ENCODE peak calls at places on chromosomes 12 and 14, in four cellular contexts. One of them, this sample, is unnamed. For H3K4me1, the result is how much of the 10 kb centered on the place peaks cover.

GRCh38 chr12:92624236-92624635 is 78.6 kb upstream of the PLEKHG7 start:
- DNase-seq in CD8-positive, alpha-beta T cell: no peak
- DNase-seq in psoas muscle: no peak
- DNase-seq in OCI-LY7: no peak
- DNase-seq in this sample: no peak

GRCh38 chr12:11773889-11774677 is 124.6 kb downstream of the ETV6 start:
- DNase-seq in CD8-positive, alpha-beta T cell: no peak
- DNase-seq in psoas muscle: no peak
- DNase-seq in OCI-LY7: no peak
- DNase-seq in this sample: no peak

GRCh38 chr12:109763201-109763841 is 49.7 kb downstream of the FAM222A start:
- DNase-seq in CD8-positive, alpha-beta T cell: peak
- DNase-seq in psoas muscle: no peak
- DNase-seq in OCI-LY7: no peak
- DNase-seq in this sample: no peak

GRCh38 chr14:52703225-52703624 is 3.8 kb upstream of the PSMC6 start:
- DNase-seq in CD8-positive, alpha-beta T cell: no peak
- DNase-seq in psoas muscle: peak
- DNase-seq in OCI-LY7: no peak
- DNase-seq in this sample: no peak

GRCh38 chr12:6335451-6336078 is 6.3 kb downstream of the TNFRSF1A start:
- DNase-seq in CD8-positive, alpha-beta T cell: peak
- DNase-seq in psoas muscle: peak
- DNase-seq in OCI-LY7: peak
- DNase-seq in this sample: peak

GRCh38 chr12:104588048-104588942 is 131.5 kb downstream of the CHST11 start:
- DNase-seq in CD8-positive, alpha-beta T cell: no peak
- DNase-seq in psoas muscle: no peak
- DNase-seq in OCI-LY7: no peak
- DNase-seq in this sample: no peak

GRCh38 chr12:67716817-67717216 is 68.3 kb downstream of the DYRK2 start:
- DNase-seq in CD8-positive, alpha-beta T cell: no peak
- DNase-seq in psoas muscle: no peak
- DNase-seq in OCI-LY7: no peak
- DNase-seq in this sample: no peak

GRCh38 chr12:25979563-25979962 is 21.1 kb downstream of the RASSF8 start:
- DNase-seq in CD8-positive, alpha-beta T cell: no peak
- DNase-seq in psoas muscle: no peak
- DNase-seq in OCI-LY7: no peak
- DNase-seq in this sample: no peak

GRCh38 chr12:49461221-49461620 is 77.6 kb upstream of the KCNH3 start:
- DNase-seq in CD8-positive, alpha-beta T cell: no peak
- DNase-seq in psoas muscle: no peak
- DNase-seq in OCI-LY7: no peak
- DNase-seq in this sample: no peak

GRCh38 chr12:118853634-118854033 is 127.7 kb upstream of the SRRM4 start:
- DNase-seq in CD8-positive, alpha-beta T cell: no peak
- DNase-seq in psoas muscle: no peak
- DNase-seq in OCI-LY7: peak
- DNase-seq in this sample: no peak

GRCh38 chr14:68113328-68113930 is 293.9 kb downstream of the RAD51B start:
- DNase-seq in CD8-positive, alpha-beta T cell: no peak
- DNase-seq in psoas muscle: no peak
- DNase-seq in OCI-LY7: no peak
- DNase-seq in this sample: no peak

GRCh38 chr14:74913986-74914573 is 9.0 kb downstream of the RPS6KL1 start:
- DNase-seq in CD8-positive, alpha-beta T cell: no peak
- DNase-seq in psoas muscle: peak
- DNase-seq in OCI-LY7: peak
- DNase-seq in this sample: peak

GRCh38 chr12:101356794-101357193 is 50.8 kb downstream of the ARL1 start:
- DNase-seq in CD8-positive, alpha-beta T cell: no peak
- DNase-seq in psoas muscle: no peak
- DNase-seq in OCI-LY7: no peak
- DNase-seq in this sample: no peak

GRCh38 chr12:101620762-101621133 is 26.0 kb downstream of the MYBPC1 start:
- DNase-seq in CD8-positive, alpha-beta T cell: no peak
- DNase-seq in psoas muscle: no peak
- DNase-seq in OCI-LY7: no peak
- DNase-seq in this sample: no peak

GRCh38 chr14:55921516-55921915 is 196.7 kb upstream of the PELI2 start:
- DNase-seq in CD8-positive, alpha-beta T cell: no peak
- DNase-seq in psoas muscle: no peak
- DNase-seq in OCI-LY7: no peak
- DNase-seq in this sample: no peak

GRCh38 chr12:795305-795704 is 42.9 kb downstream of the WNK1 start:
- DNase-seq in CD8-positive, alpha-beta T cell: no peak
- DNase-seq in psoas muscle: no peak
- DNase-seq in OCI-LY7: no peak
- DNase-seq in this sample: no peak

GRCh38 chr14:100211893-100212292 is 27.1 kb upstream of the YY1 start:
- DNase-seq in CD8-positive, alpha-beta T cell: no peak
- DNase-seq in psoas muscle: no peak
- DNase-seq in OCI-LY7: no peak
- DNase-seq in this sample: no peak

GRCh38 chr14:21023817-21024667 is 819 bp downstream of the NDRG2 start:
- DNase-seq in CD8-positive, alpha-beta T cell: peak
- DNase-seq in psoas muscle: peak
- DNase-seq in OCI-LY7: no peak
- DNase-seq in this sample: no peak

GRCh38 chr12:80848858-80849257 is 88.9 kb downstream of the LIN7A start:
- DNase-seq in CD8-positive, alpha-beta T cell: no peak
- DNase-seq in psoas muscle: no peak
- DNase-seq in OCI-LY7: no peak
- DNase-seq in this sample: no peak

GRCh38 chr12:26028953-26029740 is 70.7 kb downstream of the RASSF8 start:
- DNase-seq in CD8-positive, alpha-beta T cell: no peak
- DNase-seq in psoas muscle: no peak
- DNase-seq in OCI-LY7: peak
- DNase-seq in this sample: peak

GRCh38 chr12:66916189-66916588 is 237.3 kb upstream of the GRIP1 start:
- DNase-seq in CD8-positive, alpha-beta T cell: no peak
- DNase-seq in psoas muscle: no peak
- DNase-seq in OCI-LY7: no peak
- DNase-seq in this sample: no peak

GRCh38 chr12:52949413-52950331 is 754 bp downstream of the KRT18 start:
- DNase-seq in CD8-positive, alpha-beta T cell: no peak
- DNase-seq in psoas muscle: no peak
- DNase-seq in OCI-LY7: no peak
- DNase-seq in this sample: no peak

GRCh38 chr14:49971156-49972141 is 78.6 kb downstream of the ARF6 start:
- DNase-seq in CD8-positive, alpha-beta T cell: peak
- DNase-seq in psoas muscle: no peak
- DNase-seq in OCI-LY7: peak
- DNase-seq in this sample: no peak

GRCh38 chr12:104735801-104736200 is 222.3 kb downstream of the SLC41A2 start:
- DNase-seq in CD8-positive, alpha-beta T cell: no peak
- DNase-seq in psoas muscle: no peak
- DNase-seq in OCI-LY7: no peak
- DNase-seq in this sample: no peak

GRCh38 chr12:31204995-31205582 is 120.9 kb downstream of the SINHCAF start:
- DNase-seq in CD8-positive, alpha-beta T cell: no peak
- DNase-seq in psoas muscle: no peak
- DNase-seq in OCI-LY7: peak
- DNase-seq in this sample: no peak

GRCh38 chr12:105033851-105034250 is 47.7 kb downstream of the NOPCHAP1 start:
- DNase-seq in CD8-positive, alpha-beta T cell: no peak
- DNase-seq in psoas muscle: no peak
- DNase-seq in OCI-LY7: no peak
- DNase-seq in this sample: no peak

GRCh38 chr12:52007982-52008510 is 1.3 kb downstream of the TAMALIN start:
- DNase-seq in CD8-positive, alpha-beta T cell: no peak
- DNase-seq in psoas muscle: no peak
- DNase-seq in OCI-LY7: no peak
- DNase-seq in this sample: no peak

GRCh38 chr12:130076752-130077151 is 85.5 kb upstream of the FZD10 start:
- DNase-seq in CD8-positive, alpha-beta T cell: no peak
- DNase-seq in psoas muscle: no peak
- DNase-seq in OCI-LY7: no peak
- DNase-seq in this sample: peak

GRCh38 chr12:8038659-8039114 is 6.2 kb downstream of the FOXJ2 start:
- DNase-seq in CD8-positive, alpha-beta T cell: no peak
- DNase-seq in psoas muscle: peak
- DNase-seq in OCI-LY7: no peak
- DNase-seq in this sample: peak

GRCh38 chr12:18849761-18850160 is 111.8 kb downstream of the CAPZA3 start:
- DNase-seq in CD8-positive, alpha-beta T cell: no peak
- DNase-seq in psoas muscle: no peak
- DNase-seq in OCI-LY7: no peak
- DNase-seq in this sample: no peak

GRCh38 chr12:130965214-130965613 is 11.5 kb downstream of the ADGRD1 start:
- DNase-seq in CD8-positive, alpha-beta T cell: no peak
- DNase-seq in psoas muscle: no peak
- DNase-seq in OCI-LY7: no peak
- DNase-seq in this sample: no peak

GRCh38 chr12:56801661-56802622 is 38.8 kb downstream of the HSD17B6 start:
- DNase-seq in CD8-positive, alpha-beta T cell: no peak
- DNase-seq in psoas muscle: no peak
- DNase-seq in OCI-LY7: no peak
- DNase-seq in this sample: no peak

DNA sequence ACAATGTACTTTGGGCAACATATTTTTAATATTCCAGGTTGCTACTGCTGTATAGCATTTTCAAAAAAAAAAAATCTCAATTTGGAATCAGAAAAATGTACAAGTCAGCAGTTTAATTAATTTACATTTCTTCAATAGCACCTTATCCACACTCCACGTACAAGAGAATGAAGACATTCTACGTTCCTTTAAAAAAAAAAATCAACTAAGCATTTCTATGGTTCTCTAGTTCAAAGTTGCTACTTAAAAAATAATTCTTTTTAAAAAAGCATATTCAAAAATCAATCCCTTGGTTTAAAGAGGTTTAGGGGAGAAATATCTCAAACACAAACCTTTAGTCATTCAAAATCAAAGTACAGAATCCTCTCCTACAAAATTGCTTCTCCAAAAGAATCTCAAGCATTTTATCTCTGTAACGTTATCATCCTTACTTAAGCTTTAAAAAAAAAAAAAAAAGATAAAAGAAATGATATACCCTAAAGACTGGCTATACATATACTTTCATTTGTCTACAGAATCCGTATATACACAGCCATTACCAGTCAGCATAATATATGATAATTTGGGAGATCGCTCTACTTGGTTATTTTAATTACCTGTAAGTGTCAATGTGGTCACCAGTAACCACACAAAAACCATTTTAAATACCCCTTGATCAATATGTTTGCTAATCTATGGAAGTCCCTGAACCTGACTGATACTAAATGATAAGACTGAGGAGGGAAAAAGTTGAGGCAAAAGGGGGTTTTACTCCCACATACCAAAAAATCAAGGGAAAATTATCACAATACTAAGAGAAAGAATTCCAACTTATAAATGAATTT is 2.7 kb downstream of the MED13L start:
- DNase-seq in CD8-positive, alpha-beta T cell: no peak
- DNase-seq in psoas muscle: no peak
- DNase-seq in OCI-LY7: no peak
- DNase-seq in this sample: no peak
- TF ChIP-seq CTCF in CD8-positive, alpha-beta T cell: no peak
- TF ChIP-seq CTCF in psoas muscle: no peak
- TF ChIP-seq CTCF in OCI-LY7: no peak
- TF ChIP-seq CTCF in this sample: no peak

DNA sequence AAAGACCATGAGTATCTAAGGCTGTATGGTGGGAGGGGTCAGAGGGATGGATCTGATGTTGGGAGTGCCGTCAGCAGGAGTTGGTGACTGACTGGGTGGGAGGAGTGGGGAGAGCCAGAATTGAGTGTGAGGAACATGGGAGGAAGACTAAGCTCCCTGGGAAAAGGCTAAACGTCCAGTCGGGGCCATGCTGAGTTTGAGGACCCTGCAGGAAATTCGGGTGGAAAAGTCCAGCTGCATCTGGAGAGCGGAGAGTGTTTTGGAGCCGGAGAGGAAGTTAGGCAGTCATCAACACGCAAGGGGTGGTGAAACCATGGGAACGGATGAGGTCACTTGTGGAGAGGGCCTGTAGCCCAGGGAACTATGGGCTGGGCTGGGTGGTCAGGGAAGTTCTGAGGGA is 60.9 kb downstream of the ELK3 start:
- DNase-seq in CD8-positive, alpha-beta T cell: no peak
- DNase-seq in psoas muscle: peak
- DNase-seq in OCI-LY7: no peak
- DNase-seq in this sample: peak
- H3K4me1 ChIP-seq in CD8-positive, alpha-beta T cell: under half
- H3K4me1 ChIP-seq in psoas muscle: under half
- H3K4me1 ChIP-seq in OCI-LY7: under half
- H3K4me1 ChIP-seq in this sample: half or more

GRCh38 chr14:95711476-95712176 is 2.3 kb downstream of the TCL1A start:
- DNase-seq in CD8-positive, alpha-beta T cell: no peak
- DNase-seq in psoas muscle: no peak
- DNase-seq in OCI-LY7: peak
- DNase-seq in this sample: no peak

GRCh38 chr14:95710106-95710505 is 3.8 kb downstream of the TCL1A start:
- DNase-seq in CD8-positive, alpha-beta T cell: no peak
- DNase-seq in psoas muscle: no peak
- DNase-seq in OCI-LY7: no peak
- DNase-seq in this sample: no peak

GRCh38 chr14:95712398-95712797 is 1.5 kb downstream of the TCL1A start:
- DNase-seq in CD8-positive, alpha-beta T cell: no peak
- DNase-seq in psoas muscle: no peak
- DNase-seq in OCI-LY7: peak
- DNase-seq in this sample: no peak

GRCh38 chr14:95713596-95714371 is at the start of gene TCL1A:
- DNase-seq in CD8-positive, alpha-beta T cell: no peak
- DNase-seq in psoas muscle: no peak
- DNase-seq in OCI-LY7: peak
- DNase-seq in this sample: no peak
- TF ChIP-seq CTCF in CD8-positive, alpha-beta T cell: no peak
- TF ChIP-seq CTCF in psoas muscle: no peak
- TF ChIP-seq CTCF in OCI-LY7: peak
- TF ChIP-seq CTCF in this sample: no peak

GRCh38 chr12:65098364-65098763 is 22.7 kb downstream of the WIF1 start:
- DNase-seq in CD8-positive, alpha-beta T cell: no peak
- DNase-seq in psoas muscle: no peak
- DNase-seq in OCI-LY7: no peak
- DNase-seq in this sample: no peak

GRCh38 chr12:65099182-65099581 is 21.9 kb downstream of the WIF1 start:
- DNase-seq in CD8-positive, alpha-beta T cell: no peak
- DNase-seq in psoas muscle: no peak
- DNase-seq in OCI-LY7: no peak
- DNase-seq in this sample: no peak

GRCh38 chr12:65093571-65093970 is 27.5 kb downstream of the WIF1 start:
- DNase-seq in CD8-positive, alpha-beta T cell: no peak
- DNase-seq in psoas muscle: no peak
- DNase-seq in OCI-LY7: no peak
- DNase-seq in this sample: no peak

GRCh38 chr12:65090461-65090860 is 30.6 kb downstream of the WIF1 start:
- DNase-seq in CD8-positive, alpha-beta T cell: no peak
- DNase-seq in psoas muscle: no peak
- DNase-seq in OCI-LY7: no peak
- DNase-seq in this sample: no peak

DNA sequence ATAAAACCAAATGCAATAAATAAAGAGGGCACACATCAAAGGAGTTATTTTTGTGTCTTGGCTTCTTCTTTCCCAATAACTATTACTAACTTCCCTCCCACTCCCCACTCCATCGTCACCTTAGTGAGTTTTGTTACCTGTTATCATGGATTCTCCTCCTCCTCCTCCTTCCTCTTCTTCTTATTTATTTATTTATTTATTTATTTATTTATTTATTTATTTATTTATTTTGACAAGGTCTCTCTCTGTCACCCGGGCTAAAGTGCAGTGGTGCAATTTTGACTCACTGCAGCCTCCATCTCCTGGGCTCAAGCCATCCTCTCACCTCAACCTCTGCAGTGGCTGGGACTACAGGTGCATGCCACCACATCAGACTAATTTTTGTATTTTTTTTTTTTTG is 26.4 kb downstream of the WIF1 start:
- DNase-seq in CD8-positive, alpha-beta T cell: no peak
- DNase-seq in psoas muscle: no peak
- DNase-seq in OCI-LY7: no peak
- DNase-seq in this sample: no peak
- H3K4me1 ChIP-seq in CD8-positive, alpha-beta T cell: under half
- H3K4me1 ChIP-seq in psoas muscle: under half
- H3K4me1 ChIP-seq in OCI-LY7: under half
- H3K4me1 ChIP-seq in this sample: under half